ENCODE peak calls at places on chromosome 2, in five cellular contexts. A is endothelial cell of umbilical vein, N is mammary epithelial cell, F is fibroblast of lung, L is HCT116. I is an unnamed sample.

GRCh38 chr2:224160917-224161316 is 121.8 kb upstream of the SERPINE2 start:
- DNase-seq in A (no peak), N (peak; percentile 31), F (peak; percentile 48), L (no peak), I (no peak)

GRCh38 chr2:177553176-177553909 is 160.8 kb downstream of the AGPS start:
- DNase-seq in A (no peak), N (peak; percentile 58), F (no peak), L (no peak), I (peak; percentile 68)

GRCh38 chr2:28401411-28401810 is 8.8 kb downstream of the FOSL2 start:
- DNase-seq in A (no peak), N (no peak), F (no peak), L (no peak), I (peak; percentile 80)

GRCh38 chr2:212520340-212520739 is 18.3 kb downstream of the ERBB4 start:
- DNase-seq in A (peak; percentile 13), N (no peak), F (no peak), L (peak; percentile 7), I (no peak)

GRCh38 chr2:16482485-16482884 is 183.1 kb downstream of the CYRIA start:
- DNase-seq in A (no peak), N (no peak), F (no peak), L (no peak), I (no peak)

GRCh38 chr2:16012626-16013501 is 72.5 kb downstream of the MYCN start:
- DNase-seq in A (no peak), N (peak; percentile 46), F (no peak), L (no peak), I (no peak)

GRCh38 chr2:20509766-20510490 is 63.1 kb downstream of the RHOB start:
- DNase-seq in A (no peak), N (peak; percentile 92), F (no peak), L (peak; percentile 62), I (peak; percentile 69)

GRCh38 chr2:7037340-7038333 is 120.4 kb downstream of the RNF144A start:
- DNase-seq in A (peak; percentile 52), N (no peak), F (peak; percentile 74), L (peak; percentile 10), I (peak; percentile 88)

GRCh38 chr2:228819701-228820100 is 451.4 kb downstream of the PID1 start:
- DNase-seq in A (no peak), N (no peak), F (no peak), L (no peak), I (no peak)

GRCh38 chr2:230691005-230691647 is 21.5 kb upstream of the CAB39 start:
- DNase-seq in A (no peak), N (peak; percentile 98), F (no peak), L (peak; percentile 71), I (no peak)

GRCh38 chr2:10091182-10091932 is 11.1 kb upstream of the CYS1 start:
- DNase-seq in A (no peak), N (no peak), F (no peak), L (no peak), I (no peak)

GRCh38 chr2:227890495-227891079 is 19.2 kb downstream of the DAW1 start:
- DNase-seq in A (peak; percentile 58), N (peak; percentile 42), F (peak; percentile 74), L (peak; percentile 40), I (peak; percentile 27)

GRCh38 chr2:197121756-197122385 is 188.7 kb downstream of the ANKRD44 start:
- DNase-seq in A (no peak), N (no peak), F (no peak), L (no peak), I (no peak)

GRCh38 chr2:27320958-27321543 is 1.8 kb downstream of the MPV17 start:
- DNase-seq in A (peak; percentile 91), N (peak; percentile 98), F (peak; percentile 98), L (peak; percentile 98), I (peak; percentile 98)

GRCh38 chr2:137837830-137838229 is 126.4 kb upstream of the HNMT start:
- DNase-seq in A (no peak), N (no peak), F (no peak), L (no peak), I (no peak)

GRCh38 chr2:16166327-16166981 is 226.1 kb downstream of the MYCN start:
- DNase-seq in A (no peak), N (no peak), F (no peak), L (no peak), I (no peak)

GRCh38 chr2:12556762-12557161 is 160.0 kb upstream of the TRIB2 start:
- DNase-seq in A (peak; percentile 16), N (peak; percentile 55), F (peak; percentile 71), L (no peak), I (peak; percentile 78)

GRCh38 chr2:95382686-95383634 is 19.5 kb upstream of the FAHD2A start:
- DNase-seq in A (no peak), N (no peak), F (no peak), L (no peak), I (no peak)

GRCh38 chr2:95383635-95384027 is 18.9 kb upstream of the FAHD2A start:
- DNase-seq in A (no peak), N (no peak), F (no peak), L (no peak), I (no peak)

GRCh38 chr2:95385570-95385984 is 16.9 kb upstream of the FAHD2A start:
- DNase-seq in A (no peak), N (no peak), F (no peak), L (no peak), I (no peak)

GRCh38 chr2:95386031-95386430 is 16.5 kb upstream of the FAHD2A start:
- DNase-seq in A (no peak), N (no peak), F (no peak), L (no peak), I (no peak)

GRCh38 chr2:95384854-95385569 is 17.5 kb upstream of the FAHD2A start:
- DNase-seq in A (no peak), N (no peak), F (peak; percentile 8), L (no peak), I (no peak)
- H3K27ac ChIP-seq in A (no peak overlapping the region), N (no peak overlapping the region), F (no peak overlapping the region), L (no peak overlapping the region), I (no peak overlapping the region)

GRCh38 chr2:106562826-106563594 is 75.8 kb downstream of the CD8B2 start:
- DNase-seq in A (no peak), N (no peak), F (no peak), L (no peak), I (no peak)

GRCh38 chr2:106562232-106562631 is 75.1 kb downstream of the CD8B2 start:
- DNase-seq in A (no peak), N (no peak), F (peak; percentile 10), L (no peak), I (no peak)

GRCh38 chr2:106561803-106562202 is 74.6 kb downstream of the CD8B2 start:
- DNase-seq in A (no peak), N (no peak), F (no peak), L (no peak), I (no peak)

GRCh38 chr2:106565599-106565998 is 78.4 kb downstream of the CD8B2 start:
- DNase-seq in A (no peak), N (no peak), F (no peak), L (no peak), I (no peak)

DNA sequence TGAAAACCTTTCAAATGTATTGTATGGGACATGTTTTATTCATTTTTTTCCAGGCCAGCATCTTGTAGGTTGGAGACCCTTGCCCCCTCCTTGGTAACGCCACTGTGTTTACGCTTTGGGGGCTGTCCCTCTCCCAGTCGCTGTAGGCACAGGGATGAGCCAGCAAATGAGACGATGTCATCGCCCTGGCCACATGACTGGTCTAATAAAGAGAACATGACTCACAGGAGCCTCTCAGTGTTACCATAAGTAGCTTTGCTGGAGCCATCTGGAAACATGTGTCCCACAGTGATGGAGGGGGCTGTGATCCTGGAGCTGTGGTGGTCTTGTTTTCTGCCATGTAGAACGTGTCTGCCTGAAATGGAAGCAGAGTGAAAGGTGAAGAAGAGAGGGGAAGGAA is 78.9 kb downstream of the CD8B2 start:
- DNase-seq in A (no peak), N (peak; percentile 14), F (no peak), L (no peak), I (no peak)
- H3K79me2 ChIP-seq in A (no peaks in the 10 kb centered on the region), N (no peaks in the 10 kb centered on the region), F (no peaks in the 10 kb centered on the region), L (no peaks in the 10 kb centered on the region), I (no peaks in the 10 kb centered on the region)

DNA sequence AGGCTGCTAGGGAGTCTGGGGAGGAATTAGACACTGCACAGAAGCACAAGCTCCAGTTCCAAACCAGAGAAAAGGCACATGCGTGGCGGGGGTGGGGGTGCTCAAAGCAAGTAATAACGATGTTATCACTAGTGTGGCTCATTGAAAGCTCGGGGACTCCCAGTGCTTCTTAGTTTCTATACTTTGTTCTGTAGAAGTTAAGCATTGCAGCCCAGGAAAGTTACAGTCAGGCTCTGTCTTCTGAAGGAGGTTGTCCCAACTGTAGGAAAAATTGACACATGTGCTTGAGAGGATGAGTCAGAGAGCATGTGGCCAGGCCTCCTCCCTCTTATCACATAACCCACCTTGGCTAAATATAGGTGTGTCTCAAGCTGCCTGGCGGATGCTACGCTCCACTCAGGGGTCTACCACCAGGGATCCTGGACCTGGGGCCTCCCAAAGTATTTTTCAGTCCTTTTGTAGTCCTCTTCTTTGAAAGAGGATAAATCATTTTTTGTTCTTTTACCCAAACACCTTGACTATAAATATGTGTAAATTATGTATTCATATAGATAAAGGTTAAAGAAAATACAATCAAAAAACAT is 3.8 kb downstream of the GALNT5 start:
- DNase-seq in A (no peak), N (peak; percentile 89), F (peak; percentile 52), L (peak; percentile 89), I (peak; percentile 72)
- H3K27ac ChIP-seq in A (no peak overlapping the region), N (peak overlapping the region; percentile 81), F (peak overlapping the region; percentile 76), L (peak overlapping the region; percentile 68), I (peak overlapping the region; percentile 91)

DNA sequence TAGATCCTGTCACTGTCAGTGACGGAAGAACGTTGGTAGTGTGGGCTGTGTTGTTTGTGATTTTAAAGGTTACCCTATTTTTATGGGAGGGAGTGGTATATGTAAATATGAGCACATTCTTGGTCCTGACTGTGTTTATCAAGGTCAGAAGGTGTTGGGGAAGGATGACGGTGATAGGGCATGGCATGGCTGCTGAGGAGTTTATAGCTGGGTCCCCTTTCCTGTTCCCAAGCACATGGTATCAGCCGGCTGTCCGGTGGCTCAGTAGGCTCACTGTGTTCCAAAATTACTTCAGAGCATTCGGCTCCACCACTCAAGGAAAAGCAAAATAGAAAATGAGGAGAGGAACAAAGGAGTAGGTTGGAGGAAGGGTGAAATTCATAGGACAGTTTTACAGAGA is 28.6 kb downstream of the IRS1 start:
- DNase-seq in A (no peak), N (no peak), F (no peak), L (no peak), I (no peak)
- H3K79me2 ChIP-seq in A (no peaks in the 10 kb centered on the region), N (peaks cover 95% of the 10 kb centered on the region), F (peaks cover 96% of the 10 kb centered on the region), L (peaks cover 99% of the 10 kb centered on the region), I (peaks cover 97% of the 10 kb centered on the region)

GRCh38 chr2:234446404-234447076 is 50.3 kb downstream of the ARL4C start:
- DNase-seq in A (peak; percentile 52), N (peak; percentile 96), F (no peak), L (no peak), I (no peak)
- H3K27ac ChIP-seq in A (peak overlapping the region; percentile 2), N (peak overlapping the region; percentile 79), F (no peak overlapping the region), L (no peak overlapping the region), I (no peak overlapping the region)

GRCh38 chr2:169977510-169977909 is 150.3 kb downstream of the UBR3 start:
- DNase-seq in A (no peak), N (peak; percentile 46), F (no peak), L (no peak), I (no peak)

GRCh38 chr2:169980001-169980400 is 152.7 kb downstream of the UBR3 start:
- DNase-seq in A (no peak), N (no peak), F (no peak), L (no peak), I (no peak)

GRCh38 chr2:169978402-169979017 is 151.3 kb downstream of the UBR3 start:
- DNase-seq in A (no peak), N (no peak), F (no peak), L (no peak), I (no peak)

GRCh38 chr2:169979025-169979424 is 151.8 kb downstream of the UBR3 start:
- DNase-seq in A (no peak), N (no peak), F (peak; percentile 21), L (no peak), I (no peak)

GRCh38 chr2:169976335-169976851 is 149.1 kb downstream of the UBR3 start:
- DNase-seq in A (no peak), N (no peak), F (no peak), L (no peak), I (no peak)
- H3K79me2 ChIP-seq in A (peaks cover 2% of the 10 kb centered on the region), N (peaks cover 10% of the 10 kb centered on the region), F (no peaks in the 10 kb centered on the region), L (peaks cover 5% of the 10 kb centered on the region), I (peaks cover 34% of the 10 kb centered on the region)